ENCODE peak calls at places on chromosomes 16 and 17, in ten cellular contexts. Z is uterus; E is fibroblast of pulmonary artery; V is tibial nerve; N is activated CD8-positive, alpha-beta T cell treated with anti-CD3 and anti-CD28 coated beads for 36 hours; O is endothelial cell of umbilical vein; T is psoas muscle; I is CD8-positive, alpha-beta T cell; J is coronary artery; A is ovary. M is an unnamed sample.

GRCh38 chr17:17484451-17484899 is 7.7 kb downstream of the MED9 start:
- DNase-seq in Z (no peak), E (peak), V (no peak), N (peak), O (no peak), T (no peak), I (no peak), J (no peak), A (no peak), M (no peak)

GRCh38 chr16:72073831-72074230 is 10.8 kb downstream of the HPR start:
- DNase-seq in Z (no peak), E (peak), V (peak), N (no peak), O (no peak), T (peak), I (no peak), J (peak), A (peak), M (no peak)

GRCh38 chr16:71920658-71921057 is 25.3 kb downstream of the IST1 start:
- DNase-seq in Z (no peak), E (no peak), V (no peak), N (no peak), O (no peak), T (no peak), I (no peak), J (no peak), A (no peak), M (no peak)

GRCh38 chr17:38705523-38705802 is 390 bp downstream of the MLLT6 start:
- DNase-seq in Z (no peak), E (no peak), V (no peak), N (no peak), O (no peak), T (no peak), I (no peak), J (no peak), A (no peak), M (no peak)

GRCh38 chr17:42087736-42088705 is 10.3 kb downstream of the ZNF385C start:
- DNase-seq in Z (no peak), E (no peak), V (no peak), N (no peak), O (no peak), T (no peak), I (no peak), J (no peak), A (no peak), M (no peak)

GRCh38 chr17:8159032-8159400 is 3.7 kb downstream of the VAMP2 start:
- DNase-seq in Z (no peak), E (no peak), V (no peak), N (no peak), O (no peak), T (no peak), I (no peak), J (no peak), A (no peak), M (no peak)

GRCh38 chr16:63292036-63292435 is 1255.8 kb upstream of the CDH8 start:
- DNase-seq in Z (no peak), E (no peak), V (no peak), N (no peak), O (no peak), T (no peak), I (no peak), J (no peak), A (no peak), M (no peak)

GRCh38 chr17:9935408-9935807 is 30.3 kb upstream of the RCVRN start:
- DNase-seq in Z (no peak), E (no peak), V (no peak), N (no peak), O (no peak), T (peak), I (no peak), J (no peak), A (no peak), M (no peak)

GRCh38 chr17:72409405-72410002 is 288.7 kb downstream of the SOX9 start:
- DNase-seq in Z (no peak), E (no peak), V (no peak), N (no peak), O (no peak), T (no peak), I (no peak), J (no peak), A (no peak), M (no peak)

GRCh38 chr17:63482509-63482908 is 5.6 kb downstream of the ACE start:
- DNase-seq in Z (no peak), E (no peak), V (no peak), N (no peak), O (no peak), T (no peak), I (no peak), J (no peak), A (no peak), M (no peak)

GRCh38 chr16:28000314-28000713 is 63.2 kb downstream of the GSG1L start:
- DNase-seq in Z (no peak), E (no peak), V (no peak), N (no peak), O (no peak), T (no peak), I (no peak), J (no peak), A (no peak), M (no peak)

GRCh38 chr17:40311575-40311974 is 2.6 kb downstream of the RARA start:
- DNase-seq in Z (peak), E (no peak), V (no peak), N (peak), O (no peak), T (peak), I (peak), J (no peak), A (peak), M (no peak)

GRCh38 chr16:51994597-51994996 is 552.3 kb downstream of the TOX3 start:
- DNase-seq in Z (no peak), E (no peak), V (no peak), N (no peak), O (no peak), T (no peak), I (no peak), J (no peak), A (no peak), M (no peak)

GRCh38 chr17:28416703-28417311 is 10.8 kb upstream of the SLC46A1 start:
- DNase-seq in Z (no peak), E (peak), V (peak), N (peak), O (peak), T (no peak), I (peak), J (no peak), A (no peak), M (no peak)

GRCh38 chr17:79702550-79703236 is 28.1 kb upstream of the ENPP7 start:
- DNase-seq in Z (no peak), E (no peak), V (no peak), N (no peak), O (no peak), T (no peak), I (no peak), J (no peak), A (no peak), M (no peak)

GRCh38 chr17:79700574-79700973 is 30.2 kb upstream of the ENPP7 start:
- DNase-seq in Z (no peak), E (no peak), V (no peak), N (no peak), O (no peak), T (no peak), I (no peak), J (no peak), A (no peak), M (no peak)

GRCh38 chr17:79699386-79700036 is 31.2 kb upstream of the ENPP7 start:
- DNase-seq in Z (no peak), E (no peak), V (no peak), N (peak), O (no peak), T (no peak), I (no peak), J (no peak), A (no peak), M (no peak)

GRCh38 chr17:79704691-79705090 is 26.1 kb upstream of the ENPP7 start:
- DNase-seq in Z (no peak), E (no peak), V (no peak), N (no peak), O (no peak), T (no peak), I (no peak), J (no peak), A (no peak), M (no peak)

GRCh38 chr17:79702071-79702470 is 28.7 kb upstream of the ENPP7 start:
- DNase-seq in Z (no peak), E (no peak), V (no peak), N (peak), O (no peak), T (no peak), I (no peak), J (no peak), A (no peak), M (no peak)
- TF ChIP-seq CTCF in Z (no peak), E (no peak), V (no peak), N (no peak), O (no peak), T (no peak), I (no peak), J (no peak), A (no peak), M (peak)

DNA sequence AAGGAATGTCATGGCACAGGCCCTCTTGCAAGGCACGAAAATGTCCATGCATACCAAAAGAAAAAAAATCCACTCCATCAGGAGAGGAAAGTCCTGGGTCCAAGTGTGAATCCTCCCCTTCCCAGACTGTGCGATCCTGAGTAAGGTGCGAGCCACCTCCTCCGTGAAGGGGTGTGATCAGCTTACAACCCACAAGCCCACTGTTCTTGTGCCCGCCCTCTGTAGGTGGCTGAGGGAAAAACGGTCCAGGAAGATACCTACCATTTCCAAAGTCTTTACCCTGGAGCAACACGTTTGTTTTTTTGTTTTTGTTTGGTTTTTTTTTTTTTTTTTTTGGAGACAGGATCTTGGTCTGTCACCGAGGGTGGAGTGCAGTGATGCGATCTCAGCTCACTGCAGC is 116.5 kb downstream of the ZNF423 start:
- DNase-seq in Z (no peak), E (no peak), V (no peak), N (no peak), O (no peak), T (no peak), I (no peak), J (no peak), A (no peak), M (no peak)
- TF ChIP-seq CTCF in Z (no peak), E (peak), V (no peak), N (no peak), O (no peak), T (no peak), I (no peak), J (no peak), A (no peak), M (peak)

GRCh38 chr16:73840710-73841109 is 455.9 kb upstream of the PSMD7 start:
- DNase-seq in Z (no peak), E (no peak), V (no peak), N (no peak), O (no peak), T (no peak), I (no peak), J (no peak), A (no peak), M (no peak)

GRCh38 chr16:73847090-73847489 is 449.5 kb upstream of the PSMD7 start:
- DNase-seq in Z (no peak), E (no peak), V (no peak), N (no peak), O (no peak), T (no peak), I (no peak), J (no peak), A (no peak), M (no peak)

GRCh38 chr16:73848993-73849392 is 447.6 kb upstream of the PSMD7 start:
- DNase-seq in Z (no peak), E (no peak), V (no peak), N (no peak), O (no peak), T (no peak), I (no peak), J (no peak), A (no peak), M (no peak)

DNA sequence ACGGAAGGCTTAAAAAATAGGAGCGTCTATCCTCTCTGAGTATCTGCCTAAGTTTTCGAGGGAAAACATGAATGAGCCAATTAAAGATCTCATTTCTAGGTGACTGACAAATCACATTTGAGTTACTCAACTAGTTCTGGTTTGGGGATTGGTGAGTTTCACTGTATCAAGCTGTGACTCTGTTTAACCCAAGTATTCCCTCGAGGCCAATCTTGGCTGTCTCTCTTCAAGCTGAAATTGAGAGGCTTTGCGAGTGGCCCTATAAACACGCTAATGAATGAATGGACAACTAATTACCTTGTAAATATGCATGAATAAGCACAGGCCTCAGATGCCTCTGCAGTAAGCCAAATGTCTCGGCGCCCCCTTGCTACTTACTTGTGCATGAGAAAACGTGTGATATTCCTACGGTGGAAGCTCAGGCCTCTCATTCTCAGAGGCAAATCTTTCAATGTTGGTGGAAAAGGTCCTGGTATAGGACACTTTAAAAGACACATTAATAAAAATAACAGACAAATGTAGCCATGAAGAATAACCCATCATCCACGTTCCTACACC is 450.2 kb upstream of the PSMD7 start:
- DNase-seq in Z (no peak), E (no peak), V (no peak), N (no peak), O (no peak), T (no peak), I (no peak), J (no peak), A (no peak), M (no peak)
- TF ChIP-seq CTCF in Z (no peak), E (no peak), V (no peak), N (no peak), O (no peak), T (no peak), I (no peak), J (no peak), A (no peak), M (peak)

GRCh38 chr16:13448346-13448745 is 471.6 kb upstream of the ERCC4 start:
- DNase-seq in Z (no peak), E (no peak), V (no peak), N (no peak), O (no peak), T (no peak), I (no peak), J (no peak), A (no peak), M (no peak)

GRCh38 chr16:13453325-13453724 is 466.6 kb upstream of the ERCC4 start:
- DNase-seq in Z (no peak), E (peak), V (no peak), N (no peak), O (no peak), T (no peak), I (no peak), J (no peak), A (no peak), M (no peak)

DNA sequence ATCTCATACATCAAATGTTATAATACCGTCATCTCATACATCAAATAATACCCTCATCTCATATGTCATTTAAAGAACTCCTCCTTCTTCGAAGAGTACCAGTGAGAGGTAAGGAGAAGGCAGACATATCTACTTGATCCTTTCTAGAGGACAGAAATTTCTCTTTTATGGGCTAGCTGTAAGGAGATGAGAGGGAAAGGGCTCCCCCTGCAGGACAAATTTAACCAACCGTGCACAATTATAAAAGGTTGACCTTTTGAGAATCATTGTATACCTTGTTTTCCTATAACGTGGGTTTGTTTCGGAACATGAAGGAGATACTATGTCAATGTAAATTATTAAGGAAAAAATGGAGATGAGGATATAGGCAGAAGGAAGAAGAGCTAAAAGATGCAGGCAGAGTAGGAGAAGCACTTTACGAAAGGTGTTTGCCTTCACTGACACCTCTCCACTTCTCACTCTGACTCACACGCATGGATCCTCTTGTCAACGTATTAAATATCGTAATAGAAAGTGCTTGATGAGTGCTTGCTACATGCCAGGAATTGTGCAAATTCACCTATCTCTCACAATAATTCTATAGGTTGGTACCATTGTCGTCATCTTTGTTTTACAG is 465.9 kb upstream of the ERCC4 start:
- DNase-seq in Z (no peak), E (no peak), V (peak), N (peak), O (no peak), T (no peak), I (no peak), J (no peak), A (no peak), M (no peak)
- TF ChIP-seq CTCF in Z (no peak), E (no peak), V (no peak), N (peak), O (no peak), T (peak), I (no peak), J (no peak), A (no peak), M (peak)

GRCh38 chr16:87927195-87927562 is 9.2 kb downstream of the CA5A start:
- DNase-seq in Z (no peak), E (no peak), V (no peak), N (no peak), O (no peak), T (no peak), I (no peak), J (no peak), A (no peak), M (no peak)
- TF ChIP-seq CTCF in Z (no peak), E (no peak), V (no peak), N (no peak), O (no peak), T (no peak), I (no peak), J (no peak), A (no peak), M (no peak)

DNA sequence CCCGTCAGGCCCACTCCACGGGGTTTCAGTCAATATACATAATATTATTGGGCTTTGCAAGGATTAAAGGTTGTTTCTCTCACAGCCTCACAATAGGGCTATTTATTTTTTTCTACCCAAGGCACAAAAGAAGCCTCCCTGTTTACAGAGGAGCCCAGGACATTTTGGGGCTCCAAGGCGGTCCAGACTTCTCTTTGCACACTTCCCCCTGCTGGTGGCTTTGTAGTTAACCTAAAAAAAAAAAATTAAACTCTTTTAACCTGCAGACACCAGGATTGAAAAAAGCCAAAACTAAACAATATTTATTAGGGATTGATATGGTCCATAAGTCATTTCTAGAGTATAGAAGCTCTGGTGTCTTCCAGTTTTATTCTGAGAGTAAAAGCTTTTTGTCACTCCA is 169.7 kb upstream of the ZFHX3 start:
- DNase-seq in Z (no peak), E (no peak), V (no peak), N (no peak), O (no peak), T (no peak), I (no peak), J (no peak), A (no peak), M (no peak)
- TF ChIP-seq CTCF in Z (no peak), E (peak), V (no peak), N (no peak), O (no peak), T (no peak), I (no peak), J (no peak), A (no peak), M (peak)

GRCh38 chr16:86252596-86252995 is 257.7 kb upstream of the FOXF1 start:
- DNase-seq in Z (no peak), E (peak), V (no peak), N (peak), O (peak), T (no peak), I (no peak), J (no peak), A (no peak), M (no peak)
- TF ChIP-seq CTCF in Z (peak), E (peak), V (no peak), N (peak), O (peak), T (no peak), I (no peak), J (no peak), A (no peak), M (peak)

GRCh38 chr16:11743308-11744074 is 834 bp upstream of the TXNDC11 start:
- DNase-seq in Z (peak), E (peak), V (peak), N (peak), O (peak), T (peak), I (no peak), J (peak), A (no peak), M (no peak)
- TF ChIP-seq CTCF in Z (no peak), E (no peak), V (no peak), N (no peak), O (no peak), T (no peak), I (no peak), J (no peak), A (no peak), M (no peak)

GRCh38 chr16:20741555-20742285 is at the start of gene THUMPD1:
- DNase-seq in Z (peak), E (peak), V (peak), N (peak), O (peak), T (peak), I (peak), J (peak), A (peak), M (peak)
- TF ChIP-seq CTCF in Z (no peak), E (peak), V (no peak), N (no peak), O (peak), T (no peak), I (peak), J (no peak), A (peak), M (no peak)

GRCh38 chr17:30064738-30065137 is 51.9 kb upstream of the NSRP1 start:
- DNase-seq in Z (no peak), E (no peak), V (no peak), N (no peak), O (no peak), T (no peak), I (no peak), J (no peak), A (no peak), M (no peak)

GRCh38 chr17:30062372-30062771 is 54.2 kb upstream of the NSRP1 start:
- DNase-seq in Z (no peak), E (no peak), V (no peak), N (no peak), O (no peak), T (no peak), I (no peak), J (no peak), A (no peak), M (no peak)
- TF ChIP-seq CTCF in Z (no peak), E (no peak), V (no peak), N (no peak), O (no peak), T (no peak), I (no peak), J (no peak), A (no peak), M (no peak)